ENCODE peak calls at places on chromosomes 7 and 10, in six cellular contexts. M is neural progenitor cell, Y is cardiac fibroblast, L is A673, J is Panc1, Z is left ventricle myocardium inferior. D is an unnamed sample.

GRCh38 chr10:30456262-30456661 is 22.3 kb downstream of the MAP3K8 start:
- DNase-seq in Y (no peak), L (no peak), Z (peak; percentile 22), M (no peak), J (no peak), D (no peak)

GRCh38 chr7:108630002-108630401 is 60.3 kb downstream of the DNAJB9 start:
- DNase-seq in L (peak; percentile 31), J (no peak), M (no peak), Z (no peak), Y (no peak), D (no peak)

GRCh38 chr7:51148216-51148615 is 168.4 kb downstream of the COBL start:
- DNase-seq in J (no peak), L (no peak), Z (no peak), Y (no peak), M (no peak), D (no peak)

GRCh38 chr10:78911533-78912340 is 157.0 kb upstream of the ZMIZ1 start:
- DNase-seq in Y (no peak), M (no peak), Z (no peak), L (no peak), J (no peak), D (no peak)

GRCh38 chr10:127990846-127991542 is 84.1 kb downstream of the PTPRE start:
- DNase-seq in Y (peak; percentile 92), J (no peak), L (peak; percentile 90), Z (no peak), M (no peak), D (peak; percentile 89)

GRCh38 chr10:130261766-130262165 is 125.6 kb downstream of the GLRX3 start:
- DNase-seq in Z (no peak), J (no peak), M (no peak), L (no peak), Y (no peak), D (no peak)

GRCh38 chr10:12852732-12853131 is 148.8 kb downstream of the CCDC3 start:
- DNase-seq in M (no peak), Z (no peak), L (no peak), Y (no peak), J (no peak), D (peak; percentile 26)

GRCh38 chr7:77393261-77393660 is 22.9 kb downstream of the GSAP start:
- DNase-seq in Z (no peak), J (peak; percentile 36), L (no peak), M (no peak), Y (peak; percentile 63), D (no peak)

GRCh38 chr7:104934665-104935064 is 79.3 kb upstream of the KMT2E start:
- DNase-seq in Y (no peak), Z (no peak), M (no peak), J (no peak), L (no peak), D (no peak)

GRCh38 chr10:110074298-110074697 is 66.5 kb downstream of the ADD3 start:
- DNase-seq in Z (no peak), Y (peak; percentile 54), J (no peak), M (no peak), L (no peak), D (peak; percentile 32)

GRCh38 chr10:77418211-77418640 is 219.4 kb downstream of the KCNMA1 start:
- DNase-seq in Y (no peak), Z (no peak), M (no peak), L (no peak), J (no peak), D (peak; percentile 48)

GRCh38 chr10:102678842-102679289 is 34.6 kb downstream of the TRIM8 start:
- DNase-seq in Z (peak; percentile 72), M (peak; percentile 92), Y (peak; percentile 59), L (no peak), J (peak; percentile 22), D (peak; percentile 39)

GRCh38 chr7:132216847-132217246 is 359.4 kb downstream of the PLXNA4 start:
- DNase-seq in L (no peak), Y (no peak), Z (no peak), J (no peak), M (no peak), D (no peak)

GRCh38 chr7:25656581-25657026 is 428.3 kb upstream of the NPVF start:
- DNase-seq in Y (no peak), M (no peak), J (no peak), L (peak; percentile 94), Z (no peak), D (peak; percentile 79)

GRCh38 chr10:84261236-84261635 is 16.4 kb downstream of the RGR start:
- DNase-seq in J (no peak), M (no peak), L (no peak), Y (no peak), Z (no peak), D (no peak)

GRCh38 chr7:117308891-117309290 is 14.0 kb downstream of the WNT2 start:
- DNase-seq in Z (no peak), J (no peak), Y (no peak), M (no peak), L (no peak), D (no peak)

GRCh38 chr7:143896667-143897066 is 5.3 kb downstream of the TCAF1 start:
- DNase-seq in L (no peak), M (no peak), J (no peak), Y (no peak), Z (no peak), D (no peak)

GRCh38 chr7:143901710-143902587 is at the start of gene TCAF1:
- DNase-seq in L (peak; percentile 96), J (peak; percentile 84), Z (peak; percentile 97), Y (peak; percentile 96), M (peak; percentile 97), D (peak; percentile 93)

GRCh38 chr7:143901360-143901709 is 641 bp downstream of the TCAF1 start:
- DNase-seq in L (no peak), Z (peak; percentile 47), Y (peak; percentile 65), M (no peak), J (no peak), D (peak; percentile 54)

GRCh38 chr7:143898810-143899209 is 3.2 kb downstream of the TCAF1 start:
- DNase-seq in L (no peak), M (peak; percentile 50), J (no peak), Z (no peak), Y (no peak), D (no peak)

GRCh38 chr7:143900230-143900766 is 1.7 kb downstream of the TCAF1 start:
- DNase-seq in Z (no peak), M (peak; percentile 28), Y (peak; percentile 46), L (no peak), J (peak; percentile 30), D (no peak)
- H3K4me3 ChIP-seq in Z (peak overlapping the region; percentile 83), M (peak overlapping the region; percentile 80), Y (peak overlapping the region; percentile 88), L (peak overlapping the region; percentile 75), J (peak overlapping the region; percentile 95), D (peak overlapping the region; percentile 94)

GRCh38 chr7:106891545-106892410 is 26.7 kb downstream of the PIK3CG start:
- DNase-seq in Z (no peak), L (no peak), J (no peak), Y (no peak), M (peak; percentile 26), D (no peak)
- TF ChIP-seq CTCF in Z (no peak), L (no peak), J (no peak), Y (no peak), M (peak; percentile 31), D (no peak)

GRCh38 chr7:49775949-49776443 is 2.6 kb downstream of the VWC2 start:
- DNase-seq in Y (no peak), Z (no peak), L (no peak), M (no peak), J (no peak), D (no peak)
- H3K4me3 ChIP-seq in Y (no peak overlapping the region), Z (peak overlapping the region; percentile 76), L (no peak overlapping the region), M (peak overlapping the region; percentile 69), J (no peak overlapping the region), D (no peak overlapping the region)

GRCh38 chr10:25890995-25891394 is 43.0 kb upstream of the MYO3A start:
- DNase-seq in L (no peak), M (no peak), J (no peak), Z (no peak), Y (no peak), D (no peak)

GRCh38 chr10:25888627-25889026 is 45.4 kb upstream of the MYO3A start:
- DNase-seq in L (no peak), J (no peak), Y (no peak), Z (no peak), M (no peak), D (no peak)
- TF ChIP-seq CTCF in L (no peak), J (no peak), Y (no peak), Z (no peak), M (no peak), D (no peak)

DNA sequence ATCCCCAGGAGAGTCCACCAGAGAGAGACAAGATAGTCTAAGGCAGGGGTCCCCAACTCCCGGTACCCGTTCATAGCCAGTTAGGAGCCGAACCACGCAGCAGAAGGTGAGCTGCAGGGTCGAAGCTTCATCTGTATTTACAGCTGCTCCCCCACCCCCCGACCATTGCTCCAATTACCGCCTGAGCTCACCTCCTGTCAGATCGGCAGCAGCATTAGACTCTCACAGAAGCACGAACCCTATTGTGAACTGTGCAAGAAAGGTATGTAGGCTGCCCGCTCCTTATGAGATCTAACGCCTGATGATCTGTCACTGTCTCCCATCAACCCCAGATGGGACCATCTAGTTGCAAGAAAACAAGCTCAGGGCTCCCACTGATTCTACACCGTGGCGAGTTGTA is 14.6 kb upstream of the AZGP1 start:
- DNase-seq in Y (no peak), J (no peak), M (peak; percentile 27), Z (no peak), L (no peak), D (no peak)
- H3K4me3 ChIP-seq in Y (no peak overlapping the region), J (no peak overlapping the region), M (peak overlapping the region; percentile 39), Z (peak overlapping the region; percentile 44), L (peak overlapping the region; percentile 19), D (peak overlapping the region; percentile 33)

DNA sequence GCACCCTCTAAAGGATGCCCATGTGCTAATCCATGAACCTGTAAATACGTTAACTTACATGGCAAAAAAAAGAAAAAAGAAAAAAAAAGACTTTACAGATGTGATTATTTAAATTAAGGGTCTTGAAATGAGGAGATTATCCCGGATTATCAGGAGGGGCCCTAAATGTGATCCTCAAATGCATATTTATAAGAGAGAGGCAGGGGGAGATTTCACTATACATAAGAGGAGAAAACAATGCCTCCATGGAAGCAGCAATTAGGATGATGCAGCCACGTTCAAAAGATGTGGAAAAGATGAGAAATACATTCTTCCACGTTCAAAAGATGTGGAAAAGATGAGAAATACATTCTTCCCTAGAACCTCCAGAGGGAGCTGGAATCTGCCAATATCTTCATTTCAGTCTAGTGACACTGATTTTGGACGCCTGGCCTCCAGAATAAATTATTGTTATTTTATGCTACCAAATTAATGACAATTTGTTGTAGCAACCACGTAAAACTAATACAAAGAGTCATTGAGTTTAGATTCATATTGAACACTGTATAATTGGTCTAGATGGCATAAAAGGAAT is 328.4 kb upstream of the GNAI1 start:
- DNase-seq in Z (no peak), J (no peak), Y (peak; percentile 63), L (peak; percentile 25), M (peak; percentile 6), D (peak; percentile 43)
- TF ChIP-seq CTCF in Z (peak; percentile 21), J (peak; percentile 55), Y (peak; percentile 48), L (peak; percentile 34), M (peak; percentile 43), D (peak; percentile 66)

DNA sequence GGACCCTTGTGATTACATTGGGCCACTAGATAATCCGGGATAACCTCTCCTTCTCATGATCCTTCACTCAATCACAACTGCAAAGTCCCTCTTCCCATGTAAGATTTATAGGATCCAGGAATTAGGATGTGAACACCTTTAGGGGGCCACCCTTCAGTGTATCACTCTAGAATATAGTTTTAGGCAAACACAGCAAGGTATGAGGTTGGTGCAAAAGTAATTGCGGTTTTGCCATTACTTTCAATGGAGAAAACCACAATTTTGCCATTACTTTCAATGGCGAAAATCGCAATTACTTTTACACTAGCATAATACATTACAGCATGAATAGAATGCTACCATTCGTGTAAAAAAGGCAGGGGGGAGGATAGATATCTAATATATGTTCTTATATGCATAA is 104.0 kb downstream of the BAMBI start:
- DNase-seq in Z (no peak), M (no peak), Y (no peak), J (no peak), L (no peak), D (no peak)
- H3K4me3 ChIP-seq in Z (no peak overlapping the region), M (no peak overlapping the region), Y (no peak overlapping the region), J (no peak overlapping the region), L (no peak overlapping the region), D (no peak overlapping the region)